ENCODE peak calls at places on chromosome 21, in seven cellular contexts. F is heart left ventricle, D is IMR-90, H is tibial artery, U is tibial nerve, P is NT2/D1, Q is thyroid gland. C is an unnamed sample.

GRCh38 chr21:40143822-40144525 is 276.7 kb downstream of the PCP4 start:
- DNase-seq in F (peak; percentile 24), U (peak; percentile 69), H (no peak), Q (peak; percentile 75), D (peak; percentile 18), P (peak; percentile 57), C (peak; percentile 23)

GRCh38 chr21:14942801-14943490 is 121.9 kb downstream of the NRIP1 start:
- DNase-seq in H (no peak), Q (no peak), F (no peak), P (no peak), D (peak; percentile 69), U (no peak), C (no peak)

GRCh38 chr21:24369751-24370150 is 1237.5 kb downstream of the MRPL39 start:
- DNase-seq in Q (no peak), U (no peak), H (no peak), F (no peak), P (no peak), D (peak; percentile 2), C (no peak)

GRCh38 chr21:31394309-31394708 is 50.2 kb upstream of the TIAM1 start:
- DNase-seq in P (no peak), Q (no peak), U (no peak), D (no peak), H (no peak), F (no peak), C (no peak)

GRCh38 chr21:46412521-46413364 is 45.9 kb upstream of the DIP2A start:
- DNase-seq in F (no peak), Q (no peak), H (no peak), U (no peak), P (no peak), D (no peak), C (no peak)

GRCh38 chr21:45972716-45973474 is 8.7 kb upstream of the COL6A1 start:
- DNase-seq in U (peak; percentile 75), F (peak; percentile 93), P (no peak), H (peak; percentile 82), D (peak; percentile 92), Q (peak; percentile 35), C (no peak)

GRCh38 chr21:25234857-25235801 is 372.2 kb downstream of the MRPL39 start:
- DNase-seq in F (no peak), Q (no peak), P (no peak), H (no peak), U (no peak), D (no peak), C (no peak)

GRCh38 chr21:45482899-45483821 is 59.1 kb downstream of the SLC19A1 start:
- DNase-seq in F (peak; percentile 61), U (no peak), H (no peak), Q (no peak), D (no peak), P (no peak), C (peak; percentile 56)

GRCh38 chr21:24823247-24823646 is 784.0 kb downstream of the MRPL39 start:
- DNase-seq in D (no peak), F (no peak), H (no peak), U (no peak), P (no peak), Q (no peak), C (no peak)

GRCh38 chr21:44892536-44893277 is 19.2 kb upstream of the PTTG1IP start:
- DNase-seq in H (no peak), D (peak; percentile 19), F (peak; percentile 63), Q (peak; percentile 61), U (peak; percentile 74), P (no peak), C (peak; percentile 82)

GRCh38 chr21:31905444-31906400 is 32.9 kb downstream of the HUNK start:
- DNase-seq in P (no peak), U (no peak), Q (no peak), H (no peak), D (peak; percentile 38), F (no peak), C (no peak)

GRCh38 chr21:16709866-16710550 is 802.8 kb upstream of the CXADR start:
- DNase-seq in H (no peak), D (peak; percentile 77), F (no peak), U (no peak), Q (no peak), P (no peak), C (no peak)

GRCh38 chr21:32203877-32204480 is 74.9 kb downstream of the MIS18A start:
- DNase-seq in P (no peak), F (no peak), U (no peak), Q (no peak), H (no peak), D (no peak), C (no peak)

GRCh38 chr21:17848228-17848627 is 29.1 kb upstream of the C21orf91 start:
- DNase-seq in Q (no peak), D (peak; percentile 97), U (peak; percentile 14), F (no peak), H (peak; percentile 66), P (no peak), C (no peak)

GRCh38 chr21:27827972-27828371 is 861.1 kb upstream of the ADAMTS5 start:
- DNase-seq in P (no peak), F (no peak), Q (no peak), D (no peak), H (no peak), U (no peak), C (no peak)

GRCh38 chr21:32020551-32020950 is 147.7 kb downstream of the HUNK start:
- DNase-seq in U (no peak), P (no peak), F (no peak), H (no peak), D (no peak), Q (no peak), C (no peak)

GRCh38 chr21:44593598-44594405 is 1.5 kb upstream of the KRTAP10-6 start:
- DNase-seq in U (no peak), P (no peak), H (peak; percentile 40), F (no peak), D (peak; percentile 12), Q (no peak), C (no peak)

GRCh38 chr21:25343774-25344545 is 263.3 kb downstream of the MRPL39 start:
- DNase-seq in Q (no peak), U (no peak), F (no peak), D (no peak), H (no peak), P (no peak), C (no peak)

GRCh38 chr21:38621132-38621531 is 122.9 kb upstream of the ERG start:
- DNase-seq in P (no peak), Q (no peak), H (no peak), F (no peak), U (no peak), D (no peak), C (no peak)

GRCh38 chr21:43986544-43987451 is 25.3 kb upstream of the TRAPPC10 start:
- DNase-seq in Q (no peak), H (no peak), D (no peak), P (no peak), U (no peak), F (peak; percentile 10), C (no peak)

GRCh38 chr21:26227146-26227545 is 56.6 kb upstream of the APP start:
- DNase-seq in F (no peak), P (no peak), Q (no peak), U (no peak), D (no peak), H (no peak), C (no peak)

GRCh38 chr21:25360593-25360992 is 246.7 kb downstream of the MRPL39 start:
- DNase-seq in U (no peak), P (no peak), H (no peak), Q (no peak), F (no peak), D (no peak), C (no peak)

GRCh38 chr21:34977333-34977732 is 71.8 kb downstream of the RUNX1 start:
- DNase-seq in U (no peak), P (no peak), Q (no peak), H (no peak), D (no peak), F (no peak), C (no peak)

GRCh38 chr21:26126168-26126553 is 44.4 kb downstream of the APP start:
- DNase-seq in F (no peak), D (no peak), Q (no peak), H (no peak), P (no peak), U (no peak), C (no peak)

GRCh38 chr21:41801256-41801655 is 34.4 kb upstream of the RIPK4 start:
- DNase-seq in D (no peak), F (no peak), Q (no peak), H (no peak), P (no peak), U (no peak), C (no peak)

GRCh38 chr21:41799763-41800162 is 32.9 kb upstream of the RIPK4 start:
- DNase-seq in P (no peak), U (no peak), H (no peak), Q (no peak), F (no peak), D (no peak), C (no peak)

GRCh38 chr21:41802185-41802584 is 35.3 kb upstream of the RIPK4 start:
- DNase-seq in P (no peak), Q (no peak), F (no peak), D (no peak), U (no peak), H (no peak), C (no peak)

GRCh38 chr21:41802684-41803083 is 35.8 kb upstream of the RIPK4 start:
- DNase-seq in H (peak; percentile 92), U (peak; percentile 66), P (no peak), Q (peak; percentile 62), D (no peak), F (peak; percentile 82), C (no peak)

GRCh38 chr21:41800425-41801186 is 33.8 kb upstream of the RIPK4 start:
- DNase-seq in D (no peak), U (no peak), H (no peak), P (no peak), F (no peak), Q (no peak), C (no peak)
- H3K36me3 ChIP-seq in D (peaks cover 25% of the 10 kb centered on the region), U (no peaks in the 10 kb centered on the region), H (peaks cover 28% of the 10 kb centered on the region), P (peaks cover 60% of the 10 kb centered on the region), F (peaks cover 22% of the 10 kb centered on the region), Q (no peaks in the 10 kb centered on the region), C (peaks cover 25% of the 10 kb centered on the region)

GRCh38 chr21:42336065-42336464 is 14.7 kb downstream of the TFF2 start:
- DNase-seq in U (no peak), D (peak; percentile 19), P (peak; percentile 90), Q (peak; percentile 40), H (no peak), F (no peak), C (no peak)
- H3K27me3 ChIP-seq in U (no peaks in the 10 kb centered on the region), D (peaks cover 19% of the 10 kb centered on the region), P (no peaks in the 10 kb centered on the region), Q (no peaks in the 10 kb centered on the region), H (peaks cover 36% of the 10 kb centered on the region), F (peaks cover 8% of the 10 kb centered on the region), C (no peaks in the 10 kb centered on the region)

DNA sequence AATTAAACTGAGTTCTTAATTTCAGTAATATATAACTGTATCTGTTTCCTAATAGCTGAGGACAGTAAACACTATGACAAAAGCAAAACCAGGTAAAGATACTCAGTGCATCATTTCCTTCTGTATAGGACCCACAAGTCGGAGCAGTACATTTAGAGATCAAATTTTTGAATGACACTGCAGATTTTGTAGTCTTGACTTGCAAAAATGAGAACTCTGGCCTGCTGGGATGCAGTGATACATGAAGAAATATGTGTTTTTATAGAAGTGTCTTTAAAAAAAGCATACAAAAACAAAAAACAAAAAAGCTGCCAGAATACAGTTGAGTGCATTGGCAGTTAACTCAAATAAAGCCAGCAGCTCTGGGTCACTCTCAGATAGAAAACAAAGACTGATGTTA is 19.0 kb downstream of the GART start:
- DNase-seq in P (no peak), H (no peak), U (no peak), F (no peak), Q (no peak), D (no peak), C (no peak)
- H3K36me3 ChIP-seq in P (peaks cover 92% of the 10 kb centered on the region), H (peaks cover 73% of the 10 kb centered on the region), U (no peaks in the 10 kb centered on the region), F (peaks cover 48% of the 10 kb centered on the region), Q (peaks cover 22% of the 10 kb centered on the region), D (peaks cover 35% of the 10 kb centered on the region), C (peaks cover 17% of the 10 kb centered on the region)

GRCh38 chr21:36718951-36719501 is 20.1 kb downstream of the SIM2 start:
- DNase-seq in P (no peak), U (no peak), D (no peak), F (no peak), H (peak; percentile 54), Q (no peak), C (no peak)
- H3K27me3 ChIP-seq in P (peaks cover 85% of the 10 kb centered on the region), U (no peaks in the 10 kb centered on the region), D (peaks cover 63% of the 10 kb centered on the region), F (peaks cover 17% of the 10 kb centered on the region), H (peaks cover 71% of the 10 kb centered on the region), Q (peaks cover 4% of the 10 kb centered on the region), C (peaks cover 3% of the 10 kb centered on the region)